ENCODE peak calls at places on chromosomes 7 and 10, in seven cellular contexts. C, L, B, H, J, U and Z are unnamed samples.

GRCh38 chr7:29336851-29337627 is 142.5 kb downstream of the CHN2 start:
- DNase-seq in C (no peak), L (no peak), B (no peak), H (peak; percentile 15), J (no peak), U (no peak), Z (no peak)

GRCh38 chr10:115129752-115130151 is 36.6 kb downstream of the ATRNL1 start:
- DNase-seq in C (no peak), L (peak; percentile 30), B (no peak), H (peak; percentile 55), J (peak; percentile 26), U (no peak), Z (no peak)

GRCh38 chr7:16066805-16067459 is 354.4 kb downstream of the CRPPA start:
- DNase-seq in C (no peak), L (peak; percentile 20), B (no peak), H (no peak), J (no peak), U (no peak), Z (no peak)

GRCh38 chr7:33339074-33339805 is 209.9 kb downstream of the BBS9 start:
- DNase-seq in C (no peak), L (no peak), B (no peak), H (no peak), J (no peak), U (no peak), Z (no peak)

GRCh38 chr7:135286876-135287275 is 53.2 kb downstream of the STRA8 start:
- DNase-seq in C (no peak), L (no peak), B (no peak), H (no peak), J (no peak), U (no peak), Z (no peak)

GRCh38 chr7:82044497-82045080 is 274.7 kb upstream of the HGF start:
- DNase-seq in C (peak; percentile 19), L (peak; percentile 46), B (no peak), H (peak; percentile 77), J (peak; percentile 52), U (no peak), Z (peak; percentile 6)

GRCh38 chr7:27964840-27965239 is 215.8 kb downstream of the JAZF1 start:
- DNase-seq in C (no peak), L (no peak), B (no peak), H (no peak), J (no peak), U (no peak), Z (no peak)

GRCh38 chr7:142785841-142786250 is 15.1 kb downstream of the PRSS2 start:
- DNase-seq in C (no peak), L (no peak), B (peak; percentile 77), H (no peak), J (no peak), U (peak; percentile 84), Z (peak; percentile 74)